ENCODE peak calls at places on chromosomes 6 and 20, in ten cellular contexts. L is Calu3; Y is activated CD4-positive, alpha-beta T cell treated with anti-CD3 and anti-CD28 coated beads, Interleukin-2, amount 50 U/mL, for 1 hour; G is T follicular helper cell; Z is epithelial cell of esophagus; E is DMS153; W is GM06990; A is NCI-H774; J is skeletal muscle cell; C is astrocyte of the spinal cord. V is an unnamed sample.

GRCh38 chr6:132790450-132790849 is 8.0 kb downstream of the SLC18B1 start:
- DNase-seq in C (no peak), G (no peak), W (no peak), E (no peak), Y (no peak), L (no peak), Z (no peak), A (no peak), J (no peak), V (no peak)

GRCh38 chr20:63064745-63065711 is 58.3 kb upstream of the BHLHE23 start:
- DNase-seq in Y (no peak), A (peak; percentile 52), J (no peak), W (no peak), Z (no peak), E (no peak), G (no peak), C (no peak), L (no peak), V (no peak)

GRCh38 chr6:26195376-26195923 is 108.2 kb downstream of the HFE start:
- DNase-seq in Z (peak; percentile 94), G (peak; percentile 85), L (peak; percentile 81), W (peak; percentile 84), A (peak; percentile 77), Y (peak; percentile 81), J (peak; percentile 88), C (peak; percentile 96), E (peak; percentile 84), V (peak; percentile 66)

GRCh38 chr20:56439784-56440291 is 27.8 kb downstream of the CASS4 start:
- DNase-seq in W (no peak), J (peak; percentile 97), C (peak; percentile 97), Y (no peak), G (no peak), Z (peak; percentile 13), L (no peak), A (no peak), E (no peak), V (no peak)

GRCh38 chr20:35902545-35902941 is 51.8 kb downstream of the SCAND1 start:
- DNase-seq in A (no peak), E (no peak), Y (no peak), L (no peak), C (no peak), G (no peak), W (no peak), Z (peak; percentile 78), J (no peak), V (no peak)

GRCh38 chr6:70396796-70397729 is 16.2 kb upstream of the FAM135A start:
- DNase-seq in Y (no peak), G (no peak), W (no peak), E (no peak), J (no peak), Z (peak; percentile 93), L (no peak), A (no peak), C (no peak), V (peak; percentile 18)

GRCh38 chr6:3457710-3458605 is 1.1 kb upstream of the SLC22A23 start:
- DNase-seq in Y (peak; percentile 17), C (peak; percentile 29), Z (peak; percentile 86), E (peak; percentile 49), G (no peak), J (no peak), A (peak; percentile 73), W (no peak), L (no peak), V (peak; percentile 40)

GRCh38 chr6:7591770-7592169 is 1.8 kb downstream of the SNRNP48 start:
- DNase-seq in E (no peak), C (no peak), A (no peak), G (no peak), W (no peak), L (no peak), Y (no peak), J (no peak), Z (no peak), V (no peak)

GRCh38 chr6:138821519-138821918 is 25.6 kb downstream of the ECT2L start:
- DNase-seq in C (no peak), Z (no peak), A (peak; percentile 80), J (no peak), E (peak; percentile 27), W (no peak), L (no peak), G (no peak), Y (no peak), V (no peak)

GRCh38 chr6:154980273-154981070 is 14.6 kb upstream of the TIAM2 start:
- DNase-seq in W (no peak), L (no peak), Z (no peak), E (no peak), G (no peak), Y (no peak), J (no peak), C (no peak), A (no peak), V (no peak)

GRCh38 chr6:43070028-43070632 is 6.0 kb upstream of the PTK7 start:
- DNase-seq in W (no peak), Z (peak; percentile 75), G (no peak), Y (no peak), C (peak; percentile 72), L (peak; percentile 52), A (no peak), E (peak; percentile 23), J (no peak), V (no peak)

GRCh38 chr6:16760536-16761468 is at the start of gene ATXN1:
- DNase-seq in Y (peak; percentile 44), Z (peak; percentile 65), W (no peak), A (no peak), G (peak; percentile 46), J (no peak), L (peak; percentile 21), E (no peak), C (no peak), V (peak; percentile 62)

V was measured in endothelial cell.